ENCODE peak calls at places on chromosomes 6 and 20, in six cellular contexts. Y is WTC11, J is HepG2, K is K562, D is H1, A is GM12878. X is an unnamed sample.

GRCh38 chr6:75893058-75893775 is 144.2 kb downstream of the MYO6 start:
- DNase-seq in J (peak), A (peak), D (no peak), Y (no peak), K (peak), X (peak)

GRCh38 chr6:33018904-33019303 is 9.5 kb upstream of the HLA-DOA start:
- DNase-seq in J (no peak), D (no peak), A (peak), Y (no peak), K (no peak), X (peak)

GRCh38 chr6:112626468-112627082 is 279.4 kb downstream of the RFPL4B start:
- DNase-seq in A (no peak), K (peak), D (no peak), J (peak), Y (no peak), X (no peak)

GRCh38 chr20:49595346-49595745 is 27.4 kb upstream of the PTGIS start:
- DNase-seq in Y (no peak), J (no peak), A (no peak), K (no peak), D (no peak), X (no peak)

GRCh38 chr6:170443151-170443662 is 109.9 kb downstream of the PSMB1 start:
- DNase-seq in J (no peak), Y (no peak), A (no peak), K (no peak), D (no peak), X (peak)

GRCh38 chr6:82022614-82023102 is 224.9 kb downstream of the IBTK start:
- DNase-seq in K (no peak), A (no peak), D (no peak), J (peak), Y (no peak), X (no peak)

GRCh38 chr6:102356170-102356569 is 962.7 kb downstream of the GRIK2 start:
- DNase-seq in D (no peak), A (no peak), Y (peak), K (no peak), J (no peak), X (peak)

GRCh38 chr6:136087986-136088385 is 162.1 kb downstream of the MTFR2 start:
- DNase-seq in J (no peak), A (no peak), Y (no peak), K (no peak), D (no peak), X (no peak)

GRCh38 chr6:90414352-90414751 is 117.7 kb upstream of the BACH2 start:
- DNase-seq in A (no peak), J (no peak), Y (no peak), K (no peak), D (no peak), X (no peak)

GRCh38 chr6:91462236-91462635 is 875.4 kb upstream of the MAP3K7 start:
- DNase-seq in J (no peak), A (no peak), D (no peak), K (no peak), Y (no peak), X (no peak)

GRCh38 chr20:12391099-12391498 is 473.4 kb downstream of the BTBD3 start:
- DNase-seq in D (no peak), A (no peak), Y (no peak), K (no peak), J (no peak), X (no peak)

GRCh38 chr20:21702553-21703467 is 2.7 kb upstream of the PAX1 start:
- DNase-seq in K (peak), A (no peak), D (no peak), Y (peak), J (peak), X (peak)

GRCh38 chr6:108565091-108565766 is 4.5 kb downstream of the FOXO3 start:
- DNase-seq in A (peak), Y (no peak), J (no peak), K (peak), D (no peak), X (no peak)

GRCh38 chr6:16747232-16748027 is 13.8 kb downstream of the ATXN1 start:
- DNase-seq in K (no peak), J (peak), A (no peak), Y (no peak), D (no peak), X (no peak)

GRCh38 chr6:12170351-12171079 is 119.6 kb upstream of the EDN1 start:
- DNase-seq in D (no peak), A (no peak), Y (no peak), J (no peak), K (no peak), X (no peak)

GRCh38 chr20:9276964-9277363 is 208.1 kb downstream of the PLCB4 start:
- DNase-seq in D (no peak), Y (no peak), J (no peak), K (no peak), A (no peak), X (no peak)

GRCh38 chr6:75431379-75431778 is 62.2 kb downstream of the FILIP1 start:
- DNase-seq in K (no peak), J (no peak), Y (no peak), D (no peak), A (no peak), X (no peak)

GRCh38 chr6:165049362-165049761 is 260.0 kb downstream of the C6orf118 start:
- DNase-seq in D (peak), K (peak), Y (peak), J (peak), A (no peak), X (peak)

GRCh38 chr6:95127266-95127665 is 450.1 kb upstream of the MANEA start:
- DNase-seq in J (no peak), Y (no peak), A (no peak), D (no peak), K (no peak), X (no peak)

GRCh38 chr6:99064769-99065168 is 117.0 kb upstream of the FBXL4 start:
- DNase-seq in Y (no peak), K (no peak), J (no peak), A (no peak), D (no peak), X (no peak)

GRCh38 chr6:110541701-110542309 is 65.4 kb upstream of the SLC22A16 start:
- DNase-seq in J (no peak), D (no peak), Y (no peak), A (no peak), K (no peak), X (no peak)

GRCh38 chr20:62001178-62001715 is 64.4 kb downstream of the TAF4 start:
- DNase-seq in J (no peak), K (no peak), Y (no peak), A (no peak), D (no peak), X (no peak)

GRCh38 chr20:6925744-6926278 is 158.3 kb downstream of the BMP2 start:
- DNase-seq in Y (no peak), A (no peak), K (no peak), J (no peak), D (no peak), X (no peak)

GRCh38 chr6:305371-306206 is 13.3 kb downstream of the DUSP22 start:
- DNase-seq in A (peak), Y (no peak), D (no peak), J (no peak), K (no peak), X (no peak)

GRCh38 chr20:764255-764654 is 4.0 kb downstream of the SLC52A3 start:
- DNase-seq in K (no peak), J (no peak), D (no peak), Y (no peak), A (no peak), X (no peak)

GRCh38 chr20:57657537-57658446 is 37.6 kb upstream of the ZBP1 start:
- DNase-seq in K (no peak), Y (peak), A (no peak), J (peak), D (no peak), X (no peak)

GRCh38 chr6:142162780-142163179 is 15.7 kb downstream of the VTA1 start:
- DNase-seq in A (no peak), K (no peak), J (no peak), Y (no peak), D (no peak), X (no peak)
- TF ChIP-seq CREB1 in A (no peak), K (no peak), J (no peak), Y (no peak), D (no peak), X (no peak)

DNA sequence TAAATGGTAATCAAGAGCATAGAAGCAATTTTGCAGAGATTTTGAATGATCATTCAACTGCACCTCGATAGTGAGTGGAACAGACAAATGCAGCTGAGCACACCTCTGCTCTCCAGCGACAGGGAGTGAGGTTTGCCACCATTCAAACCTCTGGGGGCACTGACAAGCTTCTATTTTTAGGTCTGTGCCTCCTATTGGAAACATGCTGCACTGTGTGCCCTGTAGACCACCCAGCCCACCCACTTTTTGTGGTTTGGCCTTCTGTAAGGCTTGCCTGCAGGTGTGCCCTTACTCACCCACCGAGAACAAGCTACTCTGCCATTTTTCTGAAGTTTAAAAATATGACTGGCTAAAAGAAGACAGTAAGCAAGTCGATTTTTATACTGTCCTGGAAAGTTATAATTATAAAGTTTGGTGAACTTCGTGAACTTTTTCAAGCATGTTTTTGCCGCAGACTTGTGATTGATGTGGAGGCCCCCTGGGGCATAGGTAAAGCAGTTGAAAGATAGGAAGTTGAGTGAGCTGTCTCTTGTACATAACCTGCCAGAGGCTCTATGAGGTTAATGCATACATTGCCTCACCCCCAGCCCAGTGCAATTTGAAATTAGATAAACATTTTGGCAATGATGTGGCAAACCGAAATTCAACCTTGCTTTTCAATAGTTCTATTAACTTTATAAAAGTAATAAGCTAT is 53.8 kb downstream of the ADGRG6 start:
- DNase-seq in Y (no peak), A (no peak), K (no peak), J (no peak), D (no peak), X (no peak)
- TF ChIP-seq CREB1 in Y (no peak), A (no peak), K (no peak), J (no peak), D (no peak), X (no peak)

GRCh38 chr6:13927203-13927602 is 2.5 kb downstream of the RNF182 start:
- DNase-seq in J (no peak), D (no peak), K (peak), A (no peak), Y (no peak), X (peak)

GRCh38 chr6:13932785-13933184 is 8.0 kb downstream of the RNF182 start:
- DNase-seq in Y (no peak), K (no peak), A (no peak), D (no peak), J (no peak), X (no peak)

GRCh38 chr6:13931797-13932402 is 7.1 kb downstream of the RNF182 start:
- DNase-seq in D (no peak), J (no peak), A (no peak), K (no peak), Y (no peak), X (no peak)

GRCh38 chr6:13926378-13926777 is 1.6 kb downstream of the RNF182 start:
- DNase-seq in K (no peak), J (no peak), A (no peak), Y (no peak), D (no peak), X (no peak)

GRCh38 chr6:13929196-13929595 is 4.4 kb downstream of the RNF182 start:
- DNase-seq in K (no peak), J (no peak), D (no peak), A (no peak), Y (no peak), X (no peak)
- TF ChIP-seq CREB1 in K (no peak), J (no peak), D (no peak), A (no peak), Y (no peak), X (no peak)

GRCh38 chr6:5086294-5086890 is 1.3 kb downstream of the PPP1R3G start:
- DNase-seq in K (no peak), D (no peak), Y (peak), J (no peak), A (no peak), X (peak)

GRCh38 chr6:5084787-5085637 is at the start of gene PPP1R3G:
- DNase-seq in A (no peak), D (no peak), K (no peak), J (no peak), Y (peak), X (peak)

GRCh38 chr6:5087389-5087788 is 2.2 kb downstream of the PPP1R3G start:
- DNase-seq in A (no peak), J (no peak), D (no peak), Y (no peak), K (no peak), X (peak)

GRCh38 chr6:5084192-5084786 is 852 bp upstream of the PPP1R3G start:
- DNase-seq in K (peak), A (no peak), J (no peak), Y (peak), D (no peak), X (peak)

DNA sequence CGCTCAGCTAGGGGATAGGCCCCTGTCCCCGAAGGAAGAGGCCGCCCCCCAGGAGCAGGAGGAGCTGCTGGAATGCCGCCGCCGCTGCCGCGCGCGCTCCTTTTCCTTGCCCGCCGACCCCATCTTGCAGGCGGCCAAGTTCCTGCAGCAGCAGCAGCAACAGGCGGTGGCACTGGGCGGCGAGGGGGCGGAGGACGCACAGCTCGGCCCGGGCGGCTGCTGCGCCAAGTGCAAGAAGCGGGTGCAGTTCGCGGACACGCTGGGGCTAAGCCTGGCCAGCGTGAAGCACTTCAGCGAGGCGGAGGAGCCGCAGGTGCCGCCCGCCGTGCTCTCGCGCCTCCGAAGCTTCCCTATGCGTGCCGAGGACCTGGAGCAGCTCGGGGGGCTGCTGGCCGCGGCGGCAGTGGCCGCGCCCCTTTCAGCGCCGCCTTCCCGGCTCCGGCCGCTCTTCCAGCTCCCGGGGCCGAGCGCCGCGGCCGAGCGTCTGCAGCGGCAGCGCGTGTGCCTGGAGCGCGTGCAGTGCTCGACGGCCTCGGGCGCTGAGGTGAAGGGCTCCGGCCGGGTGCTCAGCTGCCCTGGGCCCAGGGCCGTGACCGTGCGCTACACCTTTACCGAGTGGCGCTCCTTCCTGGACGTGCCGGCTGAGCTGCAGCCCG is 625 bp downstream of the PPP1R3G start:
- DNase-seq in A (no peak), K (no peak), J (no peak), D (no peak), Y (peak), X (peak)
- TF ChIP-seq CREB1 in A (no peak), K (no peak), J (no peak), D (no peak), Y (peak), X (no peak)